ENCODE peak calls at places on chromosomes 13 and 19, in five cellular contexts. K, X, F, P and M are unnamed samples.

GRCh38 chr19:27752530-27753184 is 1460.3 kb downstream of the UQCRFS1 start:
- DNase-seq in F (no peak), K (no peak), X (no peak), P (no peak), M (no peak)

GRCh38 chr19:16677060-16677459 is 16.1 kb downstream of the TMEM38A start:
- DNase-seq in X (no peak), K (no peak), F (no peak), P (no peak), M (no peak)

GRCh38 chr13:28492527-28493367 is 2.2 kb downstream of the FLT1 start:
- DNase-seq in P (no peak), F (no peak), X (no peak), K (no peak), M (no peak)

GRCh38 chr19:21587117-21587461 is 81.7 kb downstream of the ZNF429 start:
- DNase-seq in K (no peak), X (peak), F (peak), P (no peak), M (peak)

GRCh38 chr13:79307866-79308298 is 98.2 kb downstream of the RBM26 start:
- DNase-seq in X (peak), P (peak), K (no peak), F (peak), M (no peak)

GRCh38 chr13:71964491-71965108 is 97.6 kb upstream of the DACH1 start:
- DNase-seq in K (no peak), P (no peak), X (no peak), F (no peak), M (no peak)

GRCh38 chr13:99974939-99975561 is 3.5 kb upstream of the ZIC5 start:
- DNase-seq in P (no peak), X (no peak), F (no peak), K (no peak), M (no peak)

GRCh38 chr19:38196245-38196837 is 27.7 kb downstream of the DPF1 start:
- DNase-seq in P (no peak), F (no peak), X (no peak), K (no peak), M (no peak)

GRCh38 chr19:45607071-45608029 is 5.3 kb upstream of the GPR4 start:
- DNase-seq in P (peak), F (peak), K (no peak), X (peak), M (peak)

GRCh38 chr19:42045575-42045974 is 24.4 kb downstream of the GRIK5 start:
- DNase-seq in P (no peak), F (no peak), X (no peak), K (no peak), M (no peak)

GRCh38 chr19:5484398-5485285 is 29.4 kb downstream of the ZNRF4 start:
- DNase-seq in X (no peak), F (peak), K (no peak), P (peak), M (no peak)

GRCh38 chr13:63605962-63606361 is 2190.3 kb upstream of the PCDH20 start:
- DNase-seq in F (no peak), X (no peak), P (peak), K (no peak), M (no peak)

GRCh38 chr19:42658148-42658547 is 63.4 kb upstream of the CEACAM8 start:
- DNase-seq in X (no peak), F (no peak), P (peak), K (no peak), M (no peak)

GRCh38 chr13:64332048-64332447 is 2898.1 kb downstream of the PCDH9 start:
- DNase-seq in K (no peak), P (peak), X (no peak), F (no peak), M (no peak)

GRCh38 chr13:42728507-42729180 is 52.7 kb upstream of the FAM216B start:
- DNase-seq in X (no peak), K (no peak), F (no peak), P (no peak), M (no peak)

GRCh38 chr19:38737921-38738731 is 6.1 kb downstream of the CAPN12 start:
- DNase-seq in P (no peak), X (no peak), F (no peak), K (peak), M (no peak)

GRCh38 chr19:5498817-5499535 is 43.8 kb downstream of the ZNRF4 start:
- DNase-seq in X (no peak), F (no peak), P (no peak), K (no peak), M (no peak)

GRCh38 chr13:50697746-50698526 is 145.6 kb downstream of the DLEU7 start:
- DNase-seq in F (no peak), K (no peak), P (no peak), X (no peak), M (no peak)

GRCh38 chr19:34253711-34254551 is 423 bp upstream of the GARRE1 start:
- DNase-seq in P (peak), X (peak), K (peak), F (no peak), M (no peak)

GRCh38 chr19:50315773-50316448 is 13.3 kb downstream of the KCNC3 start:
- DNase-seq in F (no peak), P (no peak), X (no peak), K (no peak), M (no peak)

GRCh38 chr13:67943116-67943515 is 713.0 kb upstream of the PCDH9 start:
- DNase-seq in P (no peak), F (no peak), K (no peak), X (no peak), M (no peak)

GRCh38 chr13:114145256-114145655 is 12.8 kb upstream of the RASA3 start:
- DNase-seq in X (no peak), P (no peak), F (no peak), K (no peak), M (no peak)

GRCh38 chr13:91346848-91347211 is 657 bp upstream of the MIR17HG start:
- DNase-seq in K (no peak), F (peak), X (no peak), P (no peak), M (peak)

GRCh38 chr13:49690133-49690989 is 925 bp downstream of the EBPL start:
- DNase-seq in K (no peak), X (no peak), F (peak), P (peak), M (peak)

GRCh38 chr19:1365306-1365963 is 18.3 kb upstream of the NDUFS7 start:
- DNase-seq in X (no peak), F (no peak), P (no peak), K (no peak), M (no peak)

GRCh38 chr19:38134538-38135149 is 89.4 kb downstream of the DPF1 start:
- DNase-seq in K (no peak), X (no peak), P (peak), F (peak), M (peak)

GRCh38 chr19:29735821-29736220 is 20.8 kb upstream of the C19orf12 start:
- DNase-seq in F (no peak), P (no peak), X (no peak), K (no peak), M (no peak)

GRCh38 chr19:5850743-5851293 is 431 bp downstream of the FUT3 start:
- DNase-seq in K (no peak), X (no peak), F (peak), P (peak), M (no peak)

GRCh38 chr13:95039415-95039814 is 261.8 kb downstream of the ABCC4 start:
- DNase-seq in P (peak), X (no peak), F (no peak), K (no peak), M (no peak)

GRCh38 chr13:34360702-34361101 is 542.8 kb downstream of the RFC3 start:
- DNase-seq in X (no peak), K (no peak), P (no peak), F (no peak), M (no peak)

GRCh38 chr13:21528616-21529015 is 69.5 kb upstream of the ZDHHC20 start:
- DNase-seq in F (no peak), K (no peak), X (no peak), P (peak), M (no peak)

GRCh38 chr13:41606646-41607045 is 149.3 kb downstream of the RGCC start:
- DNase-seq in X (no peak), K (no peak), P (no peak), F (no peak), M (no peak)

GRCh38 chr19:50835785-50836542 is 2.6 kb upstream of the KLK15 start:
- DNase-seq in P (peak), X (peak), F (peak), K (peak), M (peak)

DNA sequence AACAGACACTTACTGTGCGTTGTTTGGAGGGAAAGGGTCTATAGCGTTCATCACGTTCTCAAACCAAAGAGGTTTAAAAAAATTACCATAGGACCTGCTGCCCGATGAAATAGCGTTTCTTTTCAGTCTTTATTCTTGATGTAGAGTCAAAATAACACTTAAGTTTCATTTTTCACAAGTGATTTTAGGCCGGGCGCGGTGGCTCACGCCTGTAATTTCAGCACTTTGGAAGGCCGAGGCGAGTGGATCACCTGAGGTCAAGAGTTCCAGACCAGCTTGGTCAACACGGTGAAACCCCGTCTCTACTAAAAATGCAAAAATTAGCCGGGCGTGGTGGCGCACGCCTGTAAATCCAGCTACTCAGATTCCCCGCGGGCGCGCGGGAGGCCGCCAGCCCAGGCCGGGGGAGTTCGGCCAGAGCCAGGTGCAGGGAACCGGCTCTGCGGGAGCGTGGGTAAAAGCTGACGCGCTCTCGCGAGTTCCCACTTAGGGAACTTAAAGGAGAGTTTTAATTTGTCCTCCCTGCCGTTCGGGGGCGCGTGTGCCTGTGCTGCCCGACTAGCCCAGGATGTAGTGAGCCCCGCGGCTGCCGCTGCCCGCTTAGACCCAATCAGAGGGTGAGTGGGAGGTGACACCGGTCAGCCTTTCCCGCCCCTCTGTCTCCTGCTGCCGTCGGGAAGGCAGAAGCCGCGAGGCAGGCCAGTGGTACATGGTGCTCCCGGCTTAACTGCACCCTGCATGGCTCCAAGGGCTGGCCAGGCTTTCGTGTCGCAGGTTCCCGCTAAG is 35.8 kb upstream of the NEK3 start:
- DNase-seq in K (peak), X (peak), P (peak), F (peak), M (peak)
- TF ChIP-seq POLR2A in K (no peak), X (no peak), P (no peak), F (peak), M (no peak)

DNA sequence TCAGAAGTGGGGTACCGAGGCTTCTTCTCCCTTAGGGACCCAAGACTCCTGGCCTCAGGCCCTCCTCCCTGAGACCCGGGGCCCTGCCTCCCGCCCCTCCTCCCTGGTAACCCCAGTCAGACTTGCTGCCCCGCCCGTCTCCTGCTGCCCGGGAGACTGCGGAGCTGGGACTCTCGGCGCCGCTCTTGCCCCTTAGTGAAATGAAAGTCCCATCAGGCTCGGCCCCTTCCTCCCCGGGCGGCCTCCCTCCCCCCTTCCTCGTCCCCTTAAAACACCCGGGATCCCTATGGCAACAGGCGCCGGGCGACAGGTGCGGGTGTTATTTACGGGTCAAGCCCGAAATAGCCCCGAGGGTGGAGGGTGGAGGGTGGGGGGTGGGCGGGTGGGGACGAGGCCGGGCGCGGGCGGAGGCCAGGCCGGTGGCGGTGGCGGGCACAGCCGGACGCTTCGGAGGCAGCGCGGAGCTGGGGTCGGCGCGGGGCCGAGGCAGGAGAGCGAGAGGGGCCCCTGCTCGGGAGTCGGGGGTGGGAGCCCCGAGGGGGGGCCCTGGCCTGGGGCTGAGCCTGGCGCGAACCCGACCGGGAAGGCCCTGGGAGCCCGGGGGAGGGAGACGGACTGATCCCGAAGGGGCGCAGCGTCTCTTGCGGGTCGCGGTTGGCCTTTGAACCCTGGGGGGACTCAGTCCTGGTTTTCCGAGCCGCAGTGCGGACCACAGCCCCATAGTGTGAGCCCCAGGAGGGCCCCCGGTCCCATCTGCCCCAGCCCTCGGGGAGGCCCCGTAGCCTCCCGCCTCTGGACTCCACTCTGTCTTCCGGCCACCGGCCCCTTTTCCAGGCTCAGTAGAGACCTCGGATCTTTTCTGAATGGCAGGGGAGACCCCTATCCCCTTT is at the start of gene CACNG6:
- DNase-seq in F (peak), X (no peak), K (no peak), P (no peak), M (no peak)
- TF ChIP-seq POLR2A in F (no peak), X (no peak), K (no peak), P (no peak), M (no peak)

DNA sequence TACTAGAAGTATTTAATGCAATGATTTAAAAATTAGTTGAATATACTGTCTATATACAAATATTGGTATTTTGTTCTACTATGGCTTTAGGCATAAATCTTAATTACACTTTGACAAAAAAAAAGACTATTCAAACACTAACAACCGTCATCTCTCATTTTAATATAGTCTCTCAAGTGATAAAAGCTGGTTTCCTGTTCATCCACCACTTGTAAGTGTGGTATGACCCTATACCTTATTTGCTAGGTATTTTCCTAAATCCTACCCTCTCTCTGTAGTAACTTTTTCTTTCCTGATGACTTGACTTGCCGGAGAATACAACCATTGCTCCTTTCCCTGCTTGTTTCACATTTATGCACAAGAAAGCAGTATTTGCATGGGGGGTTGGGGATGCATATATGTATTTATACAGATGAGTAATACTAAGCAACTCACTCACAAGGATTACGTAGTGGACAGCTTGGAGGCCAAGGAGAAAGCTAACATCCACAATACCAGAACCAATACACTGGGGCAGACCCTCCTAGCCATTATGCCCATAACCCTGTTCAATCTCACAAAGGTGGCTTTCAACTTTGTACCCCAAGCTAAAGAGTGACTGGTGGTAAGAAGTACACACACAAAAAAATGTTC is 12.7 kb upstream of the EFNB2 start:
- DNase-seq in K (no peak), X (no peak), F (no peak), P (peak), M (no peak)
- TF ChIP-seq POLR2A in K (no peak), X (no peak), F (no peak), P (no peak), M (no peak)

GRCh38 chr13:46181799-46182490 is at the start of gene LCP1:
- DNase-seq in P (no peak), F (no peak), X (no peak), K (no peak), M (peak)
- TF ChIP-seq POLR2A in P (no peak), F (no peak), X (no peak), K (no peak), M (peak)

GRCh38 chr19:11693505-11694499 is 44.9 kb downstream of the ZNF823 start:
- DNase-seq in F (peak), P (peak), X (no peak), K (no peak), M (peak)
- TF ChIP-seq POLR2A in F (no peak), P (no peak), X (no peak), K (no peak), M (no peak)

GRCh38 chr19:2413629-2414028 is 13.8 kb downstream of the TIMM13 start:
- DNase-seq in X (no peak), F (no peak), P (no peak), K (no peak), M (no peak)

GRCh38 chr19:2412449-2412848 is 14.9 kb downstream of the TIMM13 start:
- DNase-seq in X (no peak), K (no peak), F (no peak), P (no peak), M (no peak)

GRCh38 chr19:2415281-2415972 is 12.0 kb downstream of the TIMM13 start:
- DNase-seq in X (no peak), F (no peak), K (no peak), P (no peak), M (no peak)

GRCh38 chr19:2411709-2412108 is 15.7 kb downstream of the TIMM13 start:
- DNase-seq in K (no peak), F (no peak), X (no peak), P (no peak), M (no peak)

GRCh38 chr19:2413159-2413558 is 14.2 kb downstream of the TIMM13 start:
- DNase-seq in P (no peak), X (no peak), K (no peak), F (no peak), M (no peak)
- TF ChIP-seq POLR2A in P (no peak), X (no peak), K (no peak), F (no peak), M (peak)

DNA sequence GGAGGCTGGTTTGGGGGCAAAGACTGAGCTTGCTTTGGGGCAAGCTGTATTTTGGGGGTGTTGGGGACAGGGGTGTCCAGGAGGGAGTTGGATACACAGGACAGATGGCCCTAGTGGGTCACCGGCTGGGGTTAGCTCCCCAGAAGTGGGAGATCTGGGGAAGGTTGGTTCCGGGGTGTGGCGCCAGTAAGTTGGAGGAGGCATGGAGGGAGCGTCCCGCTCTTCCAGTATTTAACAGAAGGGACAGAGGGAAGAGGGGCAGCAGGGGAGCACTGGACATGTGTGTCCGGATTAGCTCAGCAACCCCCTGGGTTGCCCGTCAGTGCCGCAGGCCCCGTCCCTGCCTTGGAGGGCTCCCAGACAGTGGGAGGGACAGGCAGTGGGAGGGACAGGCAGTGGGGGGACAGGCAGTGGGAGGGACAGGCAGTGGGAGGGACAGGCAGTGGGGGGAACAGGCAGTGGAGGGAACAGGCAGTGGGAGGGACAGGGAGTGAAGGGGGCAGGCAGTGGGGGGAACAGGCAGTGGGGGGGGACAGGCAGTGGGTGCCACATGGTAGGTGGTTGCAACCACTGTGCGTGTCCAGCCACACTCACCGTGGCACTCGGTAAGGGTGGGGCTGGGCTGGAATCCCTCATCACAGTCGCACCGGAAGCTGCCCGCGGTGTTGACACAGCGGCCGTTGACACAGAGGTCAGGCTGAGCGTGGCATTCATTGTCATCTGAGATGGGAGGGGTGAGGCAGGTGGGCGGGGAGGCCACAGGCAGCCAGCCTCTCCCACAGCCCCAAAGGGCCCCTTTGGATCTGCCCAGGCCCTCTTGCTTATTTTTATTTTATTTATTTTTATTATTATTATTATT is 33.3 kb downstream of the CCL25 start:
- DNase-seq in F (no peak), P (no peak), X (no peak), K (no peak), M (no peak)
- TF ChIP-seq POLR2A in F (no peak), P (no peak), X (no peak), K (no peak), M (no peak)